ENCODE peak calls at places on chromosomes 4 and X, in seven cellular contexts. J, K, U, M, S, D and W are unnamed samples.

GRCh38 chr4:153159728-153160221 is 44.5 kb upstream of the TRIM2 start:
- DNase-seq in M (no peak), S (no peak), U (peak), J (no peak), D (peak), K (peak), W (peak)

GRCh38 chrX:147875866-147876596 is 35.7 kb upstream of the FMR1 start:
- DNase-seq in J (no peak), K (no peak), D (no peak), M (no peak), S (no peak), U (no peak), W (peak)

GRCh38 chr4:126890994-126891393 is 741.8 kb upstream of the INTU start:
- DNase-seq in K (peak), D (no peak), M (no peak), S (no peak), J (no peak), U (peak), W (no peak)

GRCh38 chr4:39846135-39846534 is 131.6 kb downstream of the PDS5A start:
- DNase-seq in M (no peak), U (peak), S (no peak), J (no peak), K (peak), D (peak), W (peak)

GRCh38 chr4:62119195-62119594 is 919.1 kb downstream of the ADGRL3 start:
- DNase-seq in S (no peak), D (no peak), M (no peak), J (no peak), U (no peak), K (no peak), W (no peak)

GRCh38 chr4:113750315-113750714 is 11.2 kb downstream of the CAMK2D start:
- DNase-seq in M (no peak), K (no peak), D (no peak), J (no peak), U (no peak), S (no peak), W (no peak)

GRCh38 chr4:54840992-54841768 is 183.4 kb downstream of the KIT start:
- DNase-seq in K (peak), U (peak), J (no peak), M (no peak), S (no peak), D (no peak), W (peak)

GRCh38 chr4:121688261-121688660 is 8.5 kb downstream of the ANXA5 start:
- DNase-seq in U (no peak), M (no peak), S (no peak), K (no peak), J (no peak), D (no peak), W (no peak)

GRCh38 chrX:7147431-7147977 is at the start of gene STS:
- DNase-seq in U (no peak), S (peak), K (peak), J (peak), M (no peak), D (peak), W (no peak)

GRCh38 chr4:52376107-52376704 is 282.9 kb downstream of the USP46 start:
- DNase-seq in U (peak), M (peak), D (peak), J (no peak), K (peak), S (no peak), W (peak)

GRCh38 chr4:99087887-99088484 is 602 bp downstream of the ADH5 start:
- DNase-seq in M (peak), S (peak), U (peak), K (peak), J (peak), D (peak), W (peak)

GRCh38 chr4:85368240-85368639 is 106.7 kb upstream of the ARHGAP24 start:
- DNase-seq in D (no peak), S (no peak), K (no peak), U (no peak), M (no peak), J (no peak), W (no peak)

GRCh38 chr4:22573198-22573597 is 57.3 kb upstream of the ADGRA3 start:
- DNase-seq in M (no peak), D (peak), J (no peak), S (peak), U (peak), K (no peak), W (peak)
- TF ChIP-seq CTCF in M (no peak), D (no peak), J (no peak), S (no peak), U (no peak), K (no peak), W (no peak)

GRCh38 chr4:87100093-87100634 is 120.3 kb downstream of the KLHL8 start:
- DNase-seq in M (no peak), K (no peak), S (no peak), D (no peak), U (no peak), J (no peak), W (no peak)
- TF ChIP-seq CTCF in M (no peak), K (no peak), S (no peak), D (no peak), U (no peak), J (no peak), W (no peak)

GRCh38 chrX:109475174-109475891 is 6.6 kb downstream of the GUCY2F start:
- DNase-seq in U (peak), K (peak), D (peak), M (no peak), J (peak), S (peak), W (peak)

DNA sequence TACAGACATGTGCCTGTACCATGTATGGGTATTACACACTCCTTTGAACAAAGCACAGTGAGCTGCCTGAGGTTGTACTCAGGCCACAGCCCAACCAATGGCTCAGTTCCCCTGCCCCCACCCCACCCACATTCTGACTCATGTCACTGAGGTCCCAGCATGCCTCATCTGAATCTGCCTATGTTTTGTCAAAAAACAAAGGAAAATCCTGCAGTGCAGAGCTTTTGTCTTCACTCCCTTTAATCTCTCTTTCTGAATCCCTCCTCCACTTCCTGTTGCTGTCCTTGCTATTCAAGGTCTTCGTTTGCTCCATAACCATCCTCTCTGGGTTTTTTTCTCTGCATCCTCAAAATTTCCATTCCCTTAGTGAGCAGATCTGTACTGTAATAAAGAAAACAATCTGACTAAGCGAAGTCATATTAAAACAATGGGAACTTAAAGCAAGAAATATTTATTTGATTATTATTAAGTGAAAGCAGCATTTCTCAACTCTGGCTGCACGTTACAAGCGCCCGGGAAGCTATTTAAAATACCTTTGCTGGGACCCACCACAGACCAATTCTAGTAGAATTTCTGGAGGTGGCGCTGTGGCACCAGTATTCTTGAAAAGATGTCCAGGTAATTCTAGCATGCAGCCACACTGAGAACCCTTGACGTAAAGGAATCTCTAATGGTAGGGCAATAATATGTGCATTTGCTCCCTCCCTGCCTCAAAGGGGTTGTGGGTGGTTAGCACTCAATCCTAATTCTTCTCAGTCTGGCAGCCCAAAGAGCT is 8.8 kb downstream of the GUCY2F start:
- DNase-seq in K (peak), D (peak), S (no peak), J (no peak), M (no peak), U (peak), W (peak)
- TF ChIP-seq CTCF in K (peak), D (peak), S (no peak), J (no peak), M (no peak), U (no peak), W (peak)

DNA sequence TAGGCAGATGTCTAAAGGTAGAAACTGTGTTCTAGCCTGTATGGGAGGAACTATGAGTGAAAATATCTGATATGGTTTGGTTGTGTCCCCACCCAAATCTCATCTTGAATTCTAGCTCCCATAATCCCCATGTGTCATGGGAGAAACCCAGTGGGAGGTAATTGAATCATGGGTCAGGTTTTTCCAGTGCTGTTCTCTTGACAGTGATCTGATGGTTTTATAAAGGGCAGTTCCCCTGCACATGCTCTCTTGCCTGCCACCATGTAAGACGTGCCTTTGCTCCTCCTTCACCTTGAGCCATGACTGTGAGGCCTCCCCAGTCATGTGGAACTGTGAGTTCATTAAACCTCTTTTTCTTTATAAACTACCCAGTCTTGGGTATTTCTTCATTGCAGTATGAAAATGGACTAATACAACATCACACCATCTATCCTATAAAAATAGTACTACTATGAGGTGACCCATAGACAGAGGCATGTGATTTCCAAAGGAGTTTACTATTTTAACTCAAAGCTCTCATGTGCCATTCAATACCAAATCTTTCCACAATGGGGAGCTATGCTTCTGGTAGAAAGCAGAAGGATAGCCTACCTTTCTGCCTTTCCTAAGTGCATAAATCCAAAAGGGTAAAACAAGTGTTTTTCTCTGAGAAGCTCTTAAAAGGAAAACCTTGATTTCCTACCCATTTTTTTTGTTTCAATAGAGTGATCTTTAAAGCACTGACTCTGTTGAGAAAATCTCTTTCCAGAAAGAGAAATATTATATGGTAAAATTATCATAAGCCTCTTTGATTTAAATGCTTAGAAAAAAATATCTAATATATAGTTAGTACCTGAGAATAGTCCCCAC is 38.8 kb downstream of the SEC31A start:
- DNase-seq in M (no peak), K (peak), U (peak), S (no peak), J (no peak), D (no peak), W (peak)
- TF ChIP-seq CTCF in M (peak), K (peak), U (no peak), S (peak), J (peak), D (peak), W (peak)

DNA sequence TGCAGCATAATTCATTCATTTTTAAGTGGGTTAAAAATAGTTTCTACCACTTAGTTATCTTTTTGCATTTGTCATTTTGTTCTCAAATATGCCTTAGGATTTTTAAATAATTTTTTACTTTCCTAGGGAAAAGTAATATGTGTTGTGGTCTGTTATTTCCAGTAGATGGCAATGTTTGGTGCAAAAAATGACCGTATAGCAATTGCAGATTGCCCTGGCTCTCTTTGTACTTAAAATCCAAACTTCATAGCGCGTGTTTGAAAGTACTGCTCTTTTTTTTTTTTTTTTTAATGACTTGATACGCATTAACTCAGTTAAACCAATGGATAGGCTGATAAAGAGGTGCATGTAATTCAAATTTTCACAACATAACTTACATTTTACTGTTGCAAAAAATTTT is 74.4 kb upstream of the RBMX start:
- DNase-seq in M (peak), U (peak), K (peak), S (no peak), D (peak), J (no peak), W (peak)
- TF ChIP-seq CTCF in M (peak), U (peak), K (peak), S (no peak), D (peak), J (peak), W (no peak)

GRCh38 chrX:623599-624323 is 6.8 kb upstream of the SHOX start:
- DNase-seq in S (peak), D (no peak), U (peak), M (no peak), K (peak), J (no peak), W (no peak)
- TF ChIP-seq CTCF in S (no peak), D (no peak), U (no peak), M (no peak), K (no peak), J (no peak), W (no peak)

GRCh38 chr4:146291313-146291712 is 77.0 kb downstream of the REELD1 start:
- DNase-seq in U (no peak), J (no peak), M (no peak), D (no peak), K (no peak), S (no peak), W (no peak)
- TF ChIP-seq CTCF in U (no peak), J (no peak), M (no peak), D (no peak), K (no peak), S (no peak), W (no peak)

DNA sequence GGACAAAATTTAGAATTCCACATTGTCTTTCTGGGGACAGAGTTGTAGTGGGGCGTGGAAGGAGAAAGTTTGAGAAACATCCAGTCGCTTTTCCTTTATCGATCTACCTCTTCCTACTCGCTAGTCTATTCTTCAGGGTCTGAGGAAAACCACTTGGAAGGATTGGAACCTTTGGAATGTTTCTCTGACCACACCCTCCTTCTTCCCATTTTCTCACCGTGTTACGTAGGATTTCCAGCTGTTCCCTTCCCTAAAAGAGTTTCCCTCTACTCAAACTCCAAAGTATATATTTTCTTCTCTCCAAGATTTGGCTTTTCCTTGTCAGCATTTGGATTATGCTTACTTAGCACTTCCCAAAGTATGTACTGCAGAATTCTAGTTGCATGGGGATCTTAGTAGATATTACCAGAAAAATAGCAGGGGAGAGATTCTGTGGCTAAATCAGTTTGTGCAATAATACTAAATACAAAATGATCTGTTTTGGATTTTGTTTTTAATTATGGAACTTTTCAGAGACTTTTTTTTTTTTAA is 4.9 kb downstream of the ENPEP start:
- DNase-seq in J (no peak), K (peak), M (no peak), S (no peak), D (no peak), U (peak), W (no peak)
- TF ChIP-seq CTCF in J (no peak), K (no peak), M (no peak), S (no peak), D (no peak), U (no peak), W (no peak)

GRCh38 chrX:70257599-70258288 is 2.3 kb downstream of the P2RY4 start:
- DNase-seq in K (no peak), D (no peak), S (no peak), M (no peak), J (no peak), U (no peak), W (no peak)
- TF ChIP-seq CTCF in K (no peak), D (no peak), S (no peak), M (no peak), J (no peak), U (no peak), W (no peak)

GRCh38 chrX:115909017-115909416 is 261.5 kb upstream of the AGTR2 start:
- DNase-seq in J (no peak), D (no peak), S (no peak), U (no peak), K (no peak), M (no peak), W (no peak)

GRCh38 chrX:115912372-115912897 is 258.1 kb upstream of the AGTR2 start:
- DNase-seq in S (no peak), J (no peak), M (no peak), D (no peak), U (no peak), K (no peak), W (peak)

GRCh38 chrX:115911967-115912366 is 258.6 kb upstream of the AGTR2 start:
- DNase-seq in M (no peak), S (no peak), U (no peak), D (no peak), J (no peak), K (no peak), W (no peak)

DNA sequence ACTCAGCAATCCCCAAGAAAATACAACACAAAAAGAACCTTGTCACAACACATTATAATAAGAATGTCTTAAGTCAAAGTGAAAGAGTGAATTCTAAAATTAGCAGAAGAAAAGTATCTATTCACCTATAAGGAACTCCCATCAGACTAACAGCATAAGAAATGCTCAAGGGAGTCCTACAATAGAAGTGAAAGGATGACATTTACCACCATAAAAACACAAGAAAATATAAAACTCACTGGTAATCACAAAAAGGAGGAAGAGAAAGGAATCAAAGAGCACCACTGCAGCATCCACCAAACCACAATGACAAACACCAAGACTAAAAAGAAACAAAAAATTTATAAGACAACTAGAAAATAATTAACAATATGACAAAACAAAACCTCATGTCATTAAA is 257.0 kb upstream of the AGTR2 start:
- DNase-seq in D (no peak), K (no peak), J (no peak), U (no peak), M (no peak), S (no peak), W (no peak)
- TF ChIP-seq CTCF in D (no peak), K (no peak), J (no peak), U (no peak), M (no peak), S (no peak), W (no peak)